ENCODE peak calls at places on chromosomes 4 and X, in five cellular contexts. P, K, S, D and V are unnamed samples.
A peak's percentile ranks its signal among the peaks of the same experiment; 100 is the strongest.

GRCh38 chrX:63889001-63889400 is 104.0 kb upstream of the ARHGEF9 start:
- DNase-seq in P (peak; percentile 2), S (no peak), K (peak; percentile 16), D (no peak), V (no peak)

GRCh38 chrX:17635231-17635630 is 102.1 kb upstream of the SCML1 start:
- DNase-seq in P (peak; percentile 12), K (no peak), D (peak; percentile 65), S (no peak), V (no peak)

GRCh38 chr4:95170176-95170575 is 378.6 kb downstream of the UNC5C start:
- DNase-seq in K (no peak), P (no peak), D (no peak), S (no peak), V (no peak)

GRCh38 chr4:80876810-80877209 is 153.7 kb upstream of the BMP3 start:
- DNase-seq in K (no peak), S (no peak), P (no peak), D (no peak), V (no peak)

GRCh38 chr4:22090655-22091350 is 142.2 kb upstream of the KCNIP4 start:
- DNase-seq in D (no peak), S (no peak), P (peak; percentile 61), K (no peak), V (no peak)

GRCh38 chr4:1239141-1239948 is 9.6 kb downstream of the CTBP1 start:
- DNase-seq in K (no peak), D (peak; percentile 48), P (no peak), S (peak; percentile 48), V (no peak)

GRCh38 chr4:39936565-39937418 is 40.9 kb downstream of the PDS5A start:
- DNase-seq in P (no peak), K (no peak), S (no peak), D (no peak), V (no peak)

GRCh38 chrX:132795211-132795610 is 163.2 kb downstream of the HS6ST2 start:
- DNase-seq in K (no peak), D (no peak), P (no peak), S (no peak), V (no peak)

GRCh38 chrX:68183612-68184214 is 249.6 kb downstream of the OPHN1 start:
- DNase-seq in P (peak; percentile 32), S (no peak), D (no peak), K (no peak), V (no peak)

GRCh38 chrX:43552166-43552565 is 103.9 kb upstream of the MAOA start:
- DNase-seq in D (no peak), P (no peak), S (no peak), K (no peak), V (peak; percentile 74)

GRCh38 chr4:128338634-128339355 is 51.2 kb upstream of the PGRMC2 start:
- DNase-seq in K (peak; percentile 90), P (peak; percentile 98), S (no peak), D (no peak), V (no peak)

GRCh38 chr4:20273793-20274192 is 22.1 kb downstream of the SLIT2 start:
- DNase-seq in K (no peak), P (no peak), S (no peak), D (no peak), V (no peak)

GRCh38 chr4:12172198-12172970 is 743.7 kb upstream of the HS3ST1 start:
- DNase-seq in P (no peak), D (no peak), S (no peak), K (no peak), V (no peak)

GRCh38 chr4:165288226-165288625 is 39.2 kb upstream of the MSMO1 start:
- DNase-seq in D (no peak), K (no peak), P (no peak), S (no peak), V (no peak)

GRCh38 chr4:173448557-173448918 is 49.6 kb upstream of the SCRG1 start:
- DNase-seq in D (no peak), K (no peak), P (peak; percentile 30), S (no peak), V (no peak)

GRCh38 chrX:149937881-149938426 is 337 bp downstream of the EOLA2 start:
- DNase-seq in S (peak; percentile 77), K (no peak), P (peak; percentile 33), D (peak; percentile 75), V (no peak)

GRCh38 chrX:17744896-17745523 is 7.7 kb downstream of the SCML1 start:
- DNase-seq in S (no peak), D (no peak), K (no peak), P (peak; percentile 13), V (no peak)

GRCh38 chr4:184317234-184317918 is 99.7 kb upstream of the ENPP6 start:
- DNase-seq in D (no peak), P (peak; percentile 6), S (no peak), K (no peak), V (no peak)

GRCh38 chr4:94828882-94829281 is 71.1 kb downstream of the BMPR1B start:
- DNase-seq in P (no peak), K (no peak), S (no peak), D (no peak), V (no peak)

GRCh38 chr4:123599920-123600394 is 203.4 kb downstream of the SPRY1 start:
- DNase-seq in D (peak; percentile 92), S (peak; percentile 87), K (no peak), P (peak; percentile 66), V (peak; percentile 45)

GRCh38 chr4:15469402-15470148 is at the start of gene CC2D2A:
- DNase-seq in K (no peak), S (no peak), P (peak; percentile 64), D (no peak), V (no peak)

GRCh38 chrX:23662853-23663252 is 4.4 kb upstream of the PRDX4 start:
- DNase-seq in K (peak; percentile 34), S (no peak), P (peak; percentile 52), D (no peak), V (no peak)

GRCh38 chr4:139857021-139857420 is 191.4 kb downstream of the MGST2 start:
- DNase-seq in K (no peak), D (no peak), P (peak; percentile 63), S (no peak), V (no peak)

GRCh38 chr4:25638221-25638601 is 17.4 kb upstream of the SLC34A2 start:
- DNase-seq in S (no peak), D (no peak), P (no peak), K (no peak), V (no peak)

GRCh38 chr4:166239354-166239753 is 366.3 kb downstream of the TLL1 start:
- DNase-seq in D (no peak), S (no peak), P (no peak), K (no peak), V (no peak)

GRCh38 chr4:25457053-25457715 is 80.1 kb downstream of the ANAPC4 start:
- DNase-seq in D (no peak), S (no peak), K (no peak), P (peak; percentile 81), V (no peak)

GRCh38 chrX:69987691-69988090 is 62.0 kb downstream of the AWAT2 start:
- DNase-seq in S (no peak), P (no peak), D (no peak), K (no peak), V (no peak)

GRCh38 chr4:90857081-90857820 is 730.1 kb downstream of the CCSER1 start:
- DNase-seq in P (no peak), K (no peak), D (no peak), S (no peak), V (no peak)

DNA sequence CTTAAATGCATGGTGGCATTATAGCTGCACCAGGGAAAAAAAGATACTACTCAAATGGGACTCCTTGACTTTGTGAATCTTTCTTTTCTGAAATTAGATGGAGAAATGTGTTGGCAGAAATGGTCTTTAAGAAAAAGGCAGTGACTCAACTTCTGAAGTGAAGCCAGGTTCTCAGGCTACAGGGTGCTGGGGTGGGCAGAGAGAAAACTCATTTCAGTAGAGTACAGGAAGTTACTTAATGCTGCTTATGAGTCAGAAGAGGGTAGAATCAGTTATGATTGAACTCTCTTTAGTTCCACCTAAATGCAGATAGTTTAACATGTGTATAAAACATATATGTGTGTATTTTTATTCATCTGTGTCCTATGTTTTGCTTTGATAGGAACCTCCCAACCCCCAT is 92.2 kb upstream of the TNIP3 start:
- DNase-seq in P (peak; percentile 86), S (no peak), K (peak; percentile 71), D (no peak), V (peak; percentile 65)
- H3K4me3 ChIP-seq in P (no peak overlapping the region), S (no peak overlapping the region), K (no peak overlapping the region), D (no peak overlapping the region), V (no peak overlapping the region)

GRCh38 chr4:85807247-85807915 is 332.4 kb downstream of the ARHGAP24 start:
- DNase-seq in D (no peak), P (peak; percentile 62), K (no peak), S (no peak), V (peak; percentile 59)
- TF ChIP-seq CTCF in D (no peak), P (no peak), K (no peak), S (no peak), V (no peak)

GRCh38 chr4:157075811-157076577 is at the start of gene GLRB:
- DNase-seq in S (peak; percentile 68), K (no peak), D (no peak), P (peak; percentile 32), V (no peak)
- H3K4me3 ChIP-seq in S (peak within 1 kb of the TSS; percentile 72), K (peak within 1 kb of the TSS; percentile 73), D (no peak within 1 kb of the TSS), P (peak within 1 kb of the TSS; percentile 77), V (peak within 1 kb of the TSS; percentile 86)

GRCh38 chr4:119626420-119626819 is 2.2 kb downstream of the PDE5A start:
- DNase-seq in P (peak; percentile 28), S (no peak), D (no peak), K (no peak), V (no peak)

GRCh38 chr4:119629142-119629471 is 503 bp upstream of the PDE5A start:
- DNase-seq in K (no peak), D (no peak), S (no peak), P (no peak), V (no peak)

GRCh38 chr4:119626943-119627266 is 1.7 kb downstream of the PDE5A start:
- DNase-seq in D (no peak), P (no peak), K (no peak), S (no peak), V (no peak)

GRCh38 chr4:119628281-119629141 is at the start of gene PDE5A:
- DNase-seq in K (no peak), P (peak; percentile 88), S (peak; percentile 81), D (peak; percentile 87), V (no peak)

DNA sequence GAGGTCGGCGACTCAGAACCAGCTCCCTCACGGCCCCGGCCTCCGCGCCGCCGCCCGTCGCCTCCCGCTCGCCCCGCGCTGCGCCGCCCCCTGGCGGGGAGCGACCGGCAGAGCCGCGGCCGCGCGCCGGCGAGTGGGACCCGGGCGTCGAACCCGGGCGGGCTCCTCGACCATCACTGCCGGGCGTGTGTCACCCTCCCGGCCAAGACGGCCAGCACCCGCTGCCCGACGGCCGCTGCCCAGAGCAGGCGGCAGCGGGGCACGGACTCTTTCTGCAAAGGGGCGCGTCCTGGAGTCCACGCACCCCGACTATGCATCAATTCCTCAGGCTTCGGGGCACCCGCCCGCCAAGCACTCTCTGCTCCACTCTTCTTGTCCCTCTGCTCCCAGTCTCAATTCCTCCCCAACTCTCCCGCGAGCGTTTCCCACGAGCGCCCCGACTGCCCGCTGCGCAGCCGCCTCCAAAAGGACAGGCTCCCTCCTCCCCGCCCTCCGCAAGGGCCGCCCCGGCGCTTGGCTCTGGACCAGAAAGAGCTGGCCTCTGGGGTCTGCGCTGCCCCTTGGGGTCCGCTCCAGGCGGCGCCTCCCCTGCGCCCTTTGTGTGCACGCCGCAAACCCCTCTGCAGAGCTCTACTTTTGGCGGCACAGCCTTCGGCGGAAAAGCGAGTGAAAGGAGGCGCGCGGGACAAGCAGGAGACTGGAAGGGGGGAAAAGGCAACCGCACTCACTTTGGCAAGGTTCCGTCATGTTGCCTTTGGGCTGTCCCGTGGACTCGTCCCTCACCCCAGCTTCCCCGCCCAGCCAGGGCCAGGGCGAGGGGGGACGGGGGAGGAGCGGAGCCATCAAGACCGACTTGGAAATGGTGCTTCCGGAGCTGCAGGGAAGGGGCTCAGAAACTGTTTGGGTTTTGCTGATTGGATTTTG is 1.1 kb downstream of the PDE5A start:
- DNase-seq in P (peak; percentile 75), D (peak; percentile 77), K (no peak), S (peak; percentile 71), V (no peak)
- TF ChIP-seq CTCF in P (peak; percentile 34), D (peak; percentile 84), K (peak; percentile 23), S (peak; percentile 56), V (peak; percentile 37)